ENCODE peak calls at places on chromosomes 11 and 22, in four cellular contexts. One of them, this sample, is unnamed.

GRCh38 chr11:76783901-76784813 is 1.0 kb downstream of the TSKU start:
- DNase-seq in PC-3: peak
- DNase-seq in dorsolateral prefrontal cortex: peak
- DNase-seq in EH: peak
- DNase-seq in this sample: no peak

GRCh38 chr11:33899383-33900037 is 7.6 kb upstream of the LMO2 start:
- DNase-seq in PC-3: peak
- DNase-seq in dorsolateral prefrontal cortex: no peak
- DNase-seq in EH: peak
- DNase-seq in this sample: no peak

GRCh38 chr11:86955674-86956522 is 703 bp upstream of the FZD4 start:
- DNase-seq in PC-3: peak
- DNase-seq in dorsolateral prefrontal cortex: peak
- DNase-seq in EH: peak
- DNase-seq in this sample: no peak

GRCh38 chr11:72697814-72698213 is 23.6 kb upstream of the PDE2A start:
- DNase-seq in PC-3: no peak
- DNase-seq in dorsolateral prefrontal cortex: no peak
- DNase-seq in EH: no peak
- DNase-seq in this sample: no peak

GRCh38 chr11:7696424-7696823 is 9.9 kb downstream of the OVCH2 start:
- DNase-seq in PC-3: no peak
- DNase-seq in dorsolateral prefrontal cortex: no peak
- DNase-seq in EH: no peak
- DNase-seq in this sample: no peak

GRCh38 chr22:49754674-49755590 is 72.7 kb downstream of the BRD1 start:
- DNase-seq in PC-3: no peak
- DNase-seq in dorsolateral prefrontal cortex: peak
- DNase-seq in EH: no peak
- DNase-seq in this sample: no peak

GRCh38 chr11:84685976-84686375 is 941.2 kb downstream of the DLG2 start:
- DNase-seq in PC-3: no peak
- DNase-seq in dorsolateral prefrontal cortex: no peak
- DNase-seq in EH: no peak
- DNase-seq in this sample: no peak

GRCh38 chr22:36257308-36257707 is 4.4 kb downstream of the APOL1 start:
- DNase-seq in PC-3: no peak
- DNase-seq in dorsolateral prefrontal cortex: no peak
- DNase-seq in EH: no peak
- DNase-seq in this sample: no peak

GRCh38 chr11:70317576-70318305 is 47.3 kb downstream of the PPFIA1 start:
- DNase-seq in PC-3: no peak
- DNase-seq in dorsolateral prefrontal cortex: no peak
- DNase-seq in EH: no peak
- DNase-seq in this sample: no peak

GRCh38 chr11:3161720-3162409 is 3.2 kb downstream of the OSBPL5 start:
- DNase-seq in PC-3: no peak
- DNase-seq in dorsolateral prefrontal cortex: peak
- DNase-seq in EH: no peak
- DNase-seq in this sample: no peak

GRCh38 chr11:125210112-125210511 is 45.6 kb downstream of the PKNOX2 start:
- DNase-seq in PC-3: no peak
- DNase-seq in dorsolateral prefrontal cortex: no peak
- DNase-seq in EH: peak
- DNase-seq in this sample: no peak

GRCh38 chr11:58006940-58007339 is 16.7 kb upstream of the OR9Q1 start:
- DNase-seq in PC-3: peak
- DNase-seq in dorsolateral prefrontal cortex: no peak
- DNase-seq in EH: peak
- DNase-seq in this sample: no peak

GRCh38 chr22:20563464-20563906 is 56.1 kb downstream of the MED15 start:
- DNase-seq in PC-3: no peak
- DNase-seq in dorsolateral prefrontal cortex: peak
- DNase-seq in EH: no peak
- DNase-seq in this sample: no peak

GRCh38 chr11:74707602-74708510 is 23.4 kb downstream of the CHRDL2 start:
- DNase-seq in PC-3: no peak
- DNase-seq in dorsolateral prefrontal cortex: no peak
- DNase-seq in EH: no peak
- DNase-seq in this sample: no peak

GRCh38 chr22:47201186-47201995 is 438.9 kb downstream of the TBC1D22A start:
- DNase-seq in PC-3: no peak
- DNase-seq in dorsolateral prefrontal cortex: no peak
- DNase-seq in EH: no peak
- DNase-seq in this sample: no peak

GRCh38 chr22:20203142-20204099 is 52.6 kb upstream of the CCDC188 start:
- DNase-seq in PC-3: peak
- DNase-seq in dorsolateral prefrontal cortex: no peak
- DNase-seq in EH: peak
- DNase-seq in this sample: no peak

GRCh38 chr11:62689421-62690183 is at the start of gene LRRN4CL:
- DNase-seq in PC-3: no peak
- DNase-seq in dorsolateral prefrontal cortex: peak
- DNase-seq in EH: peak
- DNase-seq in this sample: no peak

GRCh38 chr22:28112548-28113043 is 193.5 kb upstream of the PITPNB start:
- DNase-seq in PC-3: peak
- DNase-seq in dorsolateral prefrontal cortex: no peak
- DNase-seq in EH: peak
- DNase-seq in this sample: no peak

GRCh38 chr22:42697542-42698013 is 23.1 kb downstream of the A4GALT start:
- DNase-seq in PC-3: peak
- DNase-seq in dorsolateral prefrontal cortex: no peak
- DNase-seq in EH: peak
- DNase-seq in this sample: no peak

GRCh38 chr11:6418199-6418957 is 516 bp downstream of the APBB1 start:
- DNase-seq in PC-3: no peak
- DNase-seq in dorsolateral prefrontal cortex: no peak
- DNase-seq in EH: peak
- DNase-seq in this sample: no peak

GRCh38 chr11:10413268-10413667 is 41.8 kb upstream of the AMPD3 start:
- DNase-seq in PC-3: peak
- DNase-seq in dorsolateral prefrontal cortex: peak
- DNase-seq in EH: peak
- DNase-seq in this sample: no peak

GRCh38 chr11:76185931-76186401 is 20.3 kb downstream of the WNT11 start:
- DNase-seq in PC-3: no peak
- DNase-seq in dorsolateral prefrontal cortex: no peak
- DNase-seq in EH: no peak
- DNase-seq in this sample: no peak

GRCh38 chr11:16186680-16187079 is 169.7 kb downstream of the SOX6 start:
- DNase-seq in PC-3: no peak
- DNase-seq in dorsolateral prefrontal cortex: no peak
- DNase-seq in EH: no peak
- DNase-seq in this sample: no peak

GRCh38 chr11:130819561-130819960 is 96.7 kb downstream of the SNX19 start:
- DNase-seq in PC-3: no peak
- DNase-seq in dorsolateral prefrontal cortex: no peak
- DNase-seq in EH: peak
- DNase-seq in this sample: no peak

GRCh38 chr22:20316844-20317401 is 2.9 kb downstream of the DGCR6L start:
- DNase-seq in PC-3: no peak
- DNase-seq in dorsolateral prefrontal cortex: no peak
- DNase-seq in EH: no peak
- DNase-seq in this sample: no peak

GRCh38 chr11:57974830-57975229 is 48.9 kb upstream of the OR9Q1 start:
- DNase-seq in PC-3: no peak
- DNase-seq in dorsolateral prefrontal cortex: peak
- DNase-seq in EH: no peak
- DNase-seq in this sample: no peak

GRCh38 chr11:126968915-126969314 is 31.7 kb downstream of the KIRREL3 start:
- DNase-seq in PC-3: no peak
- DNase-seq in dorsolateral prefrontal cortex: no peak
- DNase-seq in EH: peak
- DNase-seq in this sample: no peak

This sample was measured in stimulated activated CD8-positive, alpha-beta memory T cell treated with anti-CD3 and anti-CD28 coated beads, Interleukin-7, amount 100 ng/mL, for 24 hours.